ENCODE peak calls at places on chromosomes 6 and 20, in seven cellular contexts. E, O, G, W, D, Z and M are unnamed samples.

GRCh38 chr6:166251196-166251595 is 57.0 kb downstream of the PRR18 start:
- DNase-seq in O (no peak), E (no peak), D (no peak), W (no peak), Z (no peak), G (no peak), M (no peak)

GRCh38 chr20:59006864-59007757 is at the start of gene CTSZ:
- DNase-seq in E (peak), O (peak), G (peak), W (peak), Z (peak), D (no peak), M (no peak)

GRCh38 chr6:116763048-116763447 is 2.5 kb downstream of the FAM162B start:
- DNase-seq in O (no peak), E (no peak), W (no peak), D (no peak), Z (no peak), G (no peak), M (no peak)

GRCh38 chr6:568954-569523 is 87.9 kb downstream of the HUS1B start:
- DNase-seq in O (no peak), Z (no peak), G (no peak), D (no peak), E (no peak), W (no peak), M (no peak)

GRCh38 chr20:10761786-10762185 is 88.0 kb upstream of the JAG1 start:
- DNase-seq in W (no peak), E (no peak), D (no peak), G (no peak), Z (no peak), O (no peak), M (peak)

GRCh38 chr6:167015302-167015701 is 16.1 kb downstream of the CEP43 start:
- DNase-seq in G (peak), Z (peak), W (no peak), E (no peak), D (no peak), O (no peak), M (no peak)

GRCh38 chr6:157859775-157860504 is 36.9 kb downstream of the SNX9 start:
- DNase-seq in G (no peak), Z (no peak), W (peak), E (no peak), O (no peak), D (no peak), M (no peak)

GRCh38 chr6:84193140-84193708 is 34.2 kb downstream of the CEP162 start:
- DNase-seq in E (no peak), Z (no peak), D (no peak), O (no peak), W (peak), G (no peak), M (peak)

GRCh38 chr6:134593887-134594286 is 276.0 kb upstream of the SGK1 start:
- DNase-seq in W (no peak), E (no peak), D (no peak), O (no peak), Z (peak), G (no peak), M (no peak)

GRCh38 chr6:130752292-130752691 is 74.9 kb upstream of the SMLR1 start:
- DNase-seq in O (no peak), G (no peak), D (no peak), W (no peak), Z (peak), E (no peak), M (no peak)

GRCh38 chr6:28351493-28351925 is 1.8 kb downstream of the ZKSCAN3 start:
- DNase-seq in Z (no peak), G (no peak), D (no peak), E (no peak), W (no peak), O (no peak), M (no peak)

GRCh38 chr6:46491201-46491788 is at the start of gene RCAN2:
- DNase-seq in G (peak), E (peak), O (peak), D (peak), W (peak), Z (peak), M (peak)

GRCh38 chr6:106767271-106767670 is 137.9 kb downstream of the QRSL1 start:
- DNase-seq in D (no peak), G (no peak), O (no peak), E (no peak), W (no peak), Z (no peak), M (no peak)

GRCh38 chr6:144449911-144450690 is 165.0 kb downstream of the UTRN start:
- DNase-seq in E (no peak), G (peak), O (no peak), W (no peak), D (no peak), Z (no peak), M (no peak)

GRCh38 chr20:46965477-46965876 is 70.8 kb downstream of the EYA2 start:
- DNase-seq in Z (no peak), W (no peak), D (no peak), G (no peak), O (no peak), E (no peak), M (no peak)

GRCh38 chr6:85944736-85945135 is 302.1 kb upstream of the SYNCRIP start:
- DNase-seq in O (no peak), D (no peak), Z (no peak), G (no peak), E (no peak), W (no peak), M (no peak)

GRCh38 chr6:134394141-134394648 is 76.3 kb upstream of the SGK1 start:
- DNase-seq in Z (no peak), W (no peak), O (no peak), G (no peak), E (no peak), D (no peak), M (no peak)

GRCh38 chr6:32847795-32848194 is 3.9 kb upstream of the PSMB8 start:
- DNase-seq in W (no peak), G (no peak), Z (no peak), E (no peak), O (no peak), D (no peak), M (no peak)
- H2BK5ac ChIP-seq in W (no peak), G (no peak), Z (no peak), E (no peak), O (no peak), D (no peak), M (no peak)

GRCh38 chr20:56688106-56688505 is 59.0 kb downstream of the TFAP2C start:
- DNase-seq in W (no peak), D (no peak), G (no peak), Z (no peak), E (no peak), O (no peak), M (no peak)

GRCh38 chr20:56689852-56690485 is 60.9 kb downstream of the TFAP2C start:
- DNase-seq in O (no peak), E (no peak), G (no peak), W (no peak), D (no peak), Z (peak), M (no peak)

GRCh38 chr20:56689318-56689717 is 60.2 kb downstream of the TFAP2C start:
- DNase-seq in E (no peak), O (no peak), W (no peak), D (no peak), G (peak), Z (peak), M (no peak)

GRCh38 chr20:56691325-56691990 is 62.4 kb downstream of the TFAP2C start:
- DNase-seq in D (no peak), O (no peak), W (no peak), E (no peak), G (no peak), Z (no peak), M (no peak)

GRCh38 chr20:56690531-56691175 is 61.5 kb downstream of the TFAP2C start:
- DNase-seq in Z (no peak), D (no peak), W (no peak), G (no peak), O (no peak), E (no peak), M (no peak)
- H2BK5ac ChIP-seq in Z (no peak), D (peak), W (no peak), G (no peak), O (no peak), E (peak), M (no peak)

DNA sequence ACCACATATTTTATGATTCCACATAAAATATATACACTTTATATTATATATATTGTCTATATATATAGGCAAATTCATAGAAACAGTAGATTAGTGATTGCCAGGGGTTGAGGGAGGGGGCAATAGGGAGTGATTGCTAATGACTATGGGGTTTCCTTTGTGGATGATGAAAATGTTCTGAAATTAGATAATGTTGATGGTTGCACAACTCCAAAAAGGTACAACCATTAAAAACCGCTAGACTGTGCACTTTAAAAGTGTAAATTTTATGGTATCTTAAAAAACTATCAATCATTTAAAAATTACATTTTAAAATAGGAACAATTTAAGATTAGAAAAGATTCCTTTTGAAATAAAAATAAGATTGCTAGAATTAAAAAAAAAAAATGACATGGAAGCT is 23.8 kb upstream of the CEP85L start:
- DNase-seq in D (no peak), O (no peak), Z (no peak), W (no peak), G (no peak), E (no peak), M (no peak)
- H2BK5ac ChIP-seq in D (no peak), O (no peak), Z (no peak), W (no peak), G (no peak), E (no peak), M (no peak)

DNA sequence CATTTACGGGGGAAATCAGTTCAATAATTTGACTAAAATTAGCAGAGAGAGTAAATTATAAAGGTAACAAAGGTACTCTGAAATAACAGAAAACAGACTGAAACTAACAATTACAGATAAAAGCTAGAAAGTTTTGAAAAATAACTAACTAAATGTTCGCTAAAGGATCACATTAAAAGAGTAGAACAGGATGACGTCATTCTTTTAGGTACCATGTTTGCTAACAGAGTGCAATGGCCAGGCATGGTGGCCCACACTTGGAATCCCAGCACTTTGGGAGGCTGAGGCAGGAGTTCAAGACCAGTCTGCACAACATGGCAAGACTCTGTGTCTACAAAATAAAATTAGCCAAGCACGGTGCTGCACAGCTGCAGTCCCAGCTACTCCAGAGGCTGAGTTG is 212.3 kb upstream of the CDYL start:
- DNase-seq in D (no peak), W (no peak), G (no peak), E (no peak), Z (no peak), O (no peak), M (no peak)
- H2BK5ac ChIP-seq in D (no peak), W (no peak), G (no peak), E (no peak), Z (no peak), O (no peak), M (no peak)

GRCh38 chr6:138800377-138801150 is 4.7 kb downstream of the ECT2L start:
- DNase-seq in D (peak), E (no peak), G (peak), O (peak), W (no peak), Z (peak), M (no peak)
- H2BK5ac ChIP-seq in D (no peak), E (no peak), G (no peak), O (no peak), W (no peak), Z (no peak), M (no peak)